ENCODE peak calls at places on chromosomes 1 and 21, in six cellular contexts. V is endothelial cell, N is upper lobe of left lung, F is NCI-H748 treated with DMSO at 0.1 percent for 48 hours, R is globus pallidus, Q is NCI-H82. J is an unnamed sample.

GRCh38 chr1:14894811-14895524 is 258.6 kb upstream of the TMEM51 start:
- DNase-seq in V (no peak), N (no peak), F (no peak), R (peak; percentile 45), Q (no peak), J (no peak)

GRCh38 chr1:42186172-42186571 is 21.6 kb upstream of the GUCA2A start:
- DNase-seq in V (no peak), N (no peak), F (no peak), R (no peak), Q (no peak), J (no peak)

GRCh38 chr1:10388387-10388715 is 10.5 kb upstream of the PGD start:
- DNase-seq in V (no peak), N (no peak), F (no peak), R (no peak), Q (no peak), J (no peak)

GRCh38 chr1:77550135-77550534 is 132.3 kb downstream of the ZZZ3 start:
- DNase-seq in V (no peak), N (no peak), F (no peak), R (no peak), Q (peak; percentile 23), J (no peak)

GRCh38 chr1:46643368-46643775 is 24.8 kb downstream of the ATPAF1 start:
- DNase-seq in V (no peak), N (no peak), F (peak; percentile 76), R (peak; percentile 27), Q (no peak), J (no peak)

GRCh38 chr1:200041337-200042118 is 14.0 kb downstream of the NR5A2 start:
- DNase-seq in V (peak; percentile 27), N (no peak), F (no peak), R (no peak), Q (no peak), J (no peak)

GRCh38 chr1:227953022-227953412 is 5.3 kb upstream of the WNT9A start:
- DNase-seq in V (no peak), N (no peak), F (no peak), R (no peak), Q (no peak), J (no peak)

GRCh38 chr21:46482225-46482845 is 23.6 kb downstream of the DIP2A start:
- DNase-seq in V (no peak), N (no peak), F (no peak), R (no peak), Q (no peak), J (no peak)

GRCh38 chr21:31557421-31557955 is 102.0 kb upstream of the SOD1 start:
- DNase-seq in V (peak; percentile 43), N (peak; percentile 81), F (peak; percentile 34), R (no peak), Q (peak; percentile 64), J (no peak)

GRCh38 chr21:16554522-16554921 is 824.7 kb downstream of the USP25 start:
- DNase-seq in V (no peak), N (peak; percentile 47), F (no peak), R (no peak), Q (no peak), J (no peak)

GRCh38 chr1:236128646-236129178 is 13.6 kb upstream of the GPR137B start:
- DNase-seq in V (no peak), N (no peak), F (no peak), R (no peak), Q (no peak), J (no peak)

GRCh38 chr1:186983327-186983726 is 154.6 kb downstream of the PLA2G4A start:
- DNase-seq in V (no peak), N (no peak), F (no peak), R (no peak), Q (no peak), J (no peak)

GRCh38 chr1:91685994-91686393 is 185.3 kb downstream of the CDC7 start:
- DNase-seq in V (no peak), N (no peak), F (no peak), R (no peak), Q (no peak), J (no peak)

GRCh38 chr1:8104278-8105236 is 78.4 kb upstream of the ERRFI1 start:
- DNase-seq in V (no peak), N (no peak), F (no peak), R (no peak), Q (no peak), J (no peak)

GRCh38 chr1:56908619-56909340 is 54.2 kb downstream of the C8A start:
- DNase-seq in V (no peak), N (no peak), F (no peak), R (no peak), Q (no peak), J (no peak)

GRCh38 chr1:10530281-10530740 is 55.6 kb downstream of the PEX14 start:
- DNase-seq in V (peak; percentile 85), N (peak; percentile 92), F (peak; percentile 21), R (no peak), Q (peak; percentile 52), J (no peak)

GRCh38 chr1:46802081-46802480 is 3.2 kb downstream of the CYP4B1 start:
- DNase-seq in V (no peak), N (no peak), F (no peak), R (no peak), Q (no peak), J (no peak)

GRCh38 chr21:45873418-45873817 is 108.2 kb upstream of the COL6A1 start:
- DNase-seq in V (no peak), N (no peak), F (no peak), R (no peak), Q (no peak), J (no peak)

GRCh38 chr1:68819190-68819829 is 322.4 kb upstream of the DEPDC1 start:
- DNase-seq in V (peak; percentile 18), N (no peak), F (peak; percentile 78), R (no peak), Q (peak; percentile 70), J (no peak)

GRCh38 chr1:29713857-29714256 is 477.5 kb downstream of the PTPRU start:
- DNase-seq in V (no peak), N (no peak), F (no peak), R (no peak), Q (peak; percentile 17), J (no peak)

GRCh38 chr1:202162418-202163280 is 2.2 kb upstream of the PTPN7 start:
- DNase-seq in V (no peak), N (no peak), F (no peak), R (no peak), Q (no peak), J (no peak)

GRCh38 chr1:98906361-98906760 is 98.3 kb downstream of the PLPPR5 start:
- DNase-seq in V (no peak), N (no peak), F (no peak), R (no peak), Q (no peak), J (no peak)

GRCh38 chr1:197485790-197486189 is 217.7 kb downstream of the CRB1 start:
- DNase-seq in V (no peak), N (no peak), F (no peak), R (no peak), Q (no peak), J (no peak)

GRCh38 chr1:112717263-112717662 is 2.1 kb upstream of the PPM1J start:
- DNase-seq in V (no peak), N (no peak), F (no peak), R (no peak), Q (peak; percentile 34), J (no peak)

GRCh38 chr1:161427733-161428516 is 60.2 kb upstream of the CFAP126 start:
- DNase-seq in V (peak; percentile 31), N (no peak), F (no peak), R (no peak), Q (no peak), J (no peak)

GRCh38 chr1:212976586-212976985 is 26.2 kb downstream of the VASH2 start:
- DNase-seq in V (no peak), N (no peak), F (no peak), R (no peak), Q (peak; percentile 18), J (no peak)

GRCh38 chr1:220700591-220701179 is 10.5 kb downstream of the C1orf115 start:
- DNase-seq in V (no peak), N (no peak), F (no peak), R (peak; percentile 10), Q (no peak), J (peak; percentile 30)

GRCh38 chr1:54107131-54107530 is 45.7 kb downstream of the CDCP2 start:
- DNase-seq in V (no peak), N (no peak), F (no peak), R (no peak), Q (peak; percentile 54), J (no peak)

GRCh38 chr1:202278751-202279150 is 63.0 kb downstream of the UBE2T start:
- DNase-seq in V (no peak), N (no peak), F (no peak), R (no peak), Q (no peak), J (no peak)

GRCh38 chr1:8463144-8463927 is 145.4 kb downstream of the SLC45A1 start:
- DNase-seq in V (peak; percentile 35), N (no peak), F (no peak), R (peak; percentile 65), Q (no peak), J (peak; percentile 61)

GRCh38 chr1:164452549-164452948 is 106.4 kb upstream of the PBX1 start:
- DNase-seq in V (no peak), N (no peak), F (no peak), R (no peak), Q (no peak), J (no peak)

GRCh38 chr1:67184838-67185421 is 18.7 kb downstream of the IL23R start:
- DNase-seq in V (no peak), N (no peak), F (no peak), R (no peak), Q (no peak), J (no peak)